ENCODE peak calls at places on chromosomes 13 and 19, in ten cellular contexts. W, X, K, N, D, T, O, C, R and U are unnamed samples.

GRCh38 chr19:35757231-35757748 is 461 bp upstream of the HSPB6 start:
- DNase-seq in D (peak; percentile 96), O (peak; percentile 76), K (no peak), T (peak; percentile 97), N (peak; percentile 76), W (peak; percentile 70), X (no peak), C (no peak), R (peak; percentile 91), U (no peak)

GRCh38 chr19:35714601-35715354 is 3.0 kb upstream of the KMT2B start:
- DNase-seq in N (no peak), W (no peak), O (no peak), K (no peak), T (no peak), R (no peak), X (no peak), C (no peak), D (no peak), U (no peak)

GRCh38 chr13:72808917-72809500 is 27.1 kb downstream of the PIBF1 start:
- DNase-seq in K (no peak), O (no peak), T (no peak), W (no peak), D (peak; percentile 6), C (no peak), N (no peak), R (no peak), X (no peak), U (peak; percentile 6)

GRCh38 chr19:43726736-43727592 is 11.1 kb downstream of the IRGC start:
- DNase-seq in W (no peak), X (no peak), O (no peak), N (no peak), K (no peak), D (no peak), C (no peak), T (no peak), R (peak; percentile 47), U (no peak)

GRCh38 chr19:31355330-31356289 is 6.4 kb upstream of the TSHZ3 start:
- DNase-seq in X (no peak), O (no peak), W (no peak), D (no peak), C (no peak), N (no peak), T (no peak), R (no peak), K (no peak), U (peak; percentile 21)

GRCh38 chr13:106496072-106496997 is 39.1 kb downstream of the EFNB2 start:
- DNase-seq in W (no peak), X (no peak), R (peak; percentile 75), O (no peak), T (no peak), K (no peak), C (no peak), D (no peak), N (no peak), U (no peak)

GRCh38 chr13:86051134-86052103 is 252.2 kb upstream of the SLITRK6 start:
- DNase-seq in T (no peak), W (no peak), O (no peak), R (no peak), D (no peak), N (no peak), C (no peak), X (no peak), K (no peak), U (no peak)

GRCh38 chr19:35767288-35768081 is 7.9 kb upstream of the ARHGAP33 start:
- DNase-seq in N (peak; percentile 49), X (no peak), T (no peak), D (no peak), W (no peak), C (no peak), O (no peak), K (no peak), R (no peak), U (no peak)

GRCh38 chr13:111281751-111282311 is 38.6 kb upstream of the TEX29 start:
- DNase-seq in D (peak; percentile 85), K (no peak), O (no peak), R (peak; percentile 54), N (peak; percentile 11), W (no peak), X (no peak), T (no peak), C (no peak), U (no peak)

GRCh38 chr19:28403698-28404099 is 809.3 kb downstream of the UQCRFS1 start:
- DNase-seq in T (no peak), O (no peak), X (no peak), D (no peak), R (no peak), W (no peak), N (no peak), C (no peak), K (no peak), U (no peak)

GRCh38 chr13:96091164-96091931 is 1.4 kb downstream of the HS6ST3 start:
- DNase-seq in O (no peak), T (peak; percentile 43), W (no peak), D (no peak), K (peak; percentile 8), R (no peak), C (no peak), N (peak; percentile 41), X (no peak), U (peak; percentile 36)

GRCh38 chr13:101527130-101527529 is 74.7 kb downstream of the ITGBL1 start:
- DNase-seq in X (no peak), C (no peak), W (no peak), O (no peak), N (no peak), T (no peak), R (no peak), D (peak; percentile 36), K (no peak), U (no peak)

GRCh38 chr19:45474191-45474940 is 6.6 kb downstream of the FOSB start:
- DNase-seq in R (no peak), O (no peak), X (no peak), T (no peak), K (no peak), C (no peak), N (no peak), W (no peak), D (peak; percentile 25), U (no peak)

GRCh38 chr13:84126671-84127171 is 244.4 kb upstream of the SLITRK1 start:
- DNase-seq in C (no peak), O (no peak), R (no peak), W (no peak), D (no peak), K (no peak), N (no peak), T (no peak), X (no peak), U (no peak)

GRCh38 chr13:44819245-44819644 is 170.0 kb downstream of the NUFIP1 start:
- DNase-seq in X (no peak), T (no peak), W (no peak), O (no peak), K (no peak), D (peak; percentile 95), C (no peak), R (no peak), N (peak; percentile 38), U (no peak)

DNA sequence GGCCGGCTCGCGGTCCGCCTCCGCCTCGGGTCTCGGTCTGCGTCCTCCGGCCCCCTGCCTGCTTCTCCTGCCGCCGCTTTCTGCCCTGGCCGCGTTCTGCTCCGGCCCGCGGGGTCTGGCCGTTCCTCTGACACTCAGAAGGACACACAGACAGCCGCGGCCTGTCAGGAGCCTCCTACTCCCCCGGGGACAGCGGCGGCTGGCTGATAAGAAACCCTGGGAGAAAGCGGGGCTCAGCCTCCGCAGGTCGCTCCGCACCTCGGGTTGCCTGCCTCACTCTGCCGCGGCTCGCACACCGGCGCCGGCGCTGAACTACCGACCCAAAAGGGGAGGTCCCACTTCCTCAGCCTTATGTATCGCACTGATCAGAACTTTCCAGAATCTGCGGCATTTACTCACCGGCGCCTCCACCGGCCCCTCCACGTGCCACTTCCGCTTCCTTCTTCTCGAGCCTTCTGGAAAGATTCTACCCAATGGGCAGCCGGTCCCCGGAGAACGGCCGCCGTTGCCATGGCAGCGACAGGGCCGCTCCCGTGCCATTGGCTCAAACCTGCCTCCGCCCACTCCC is at the start of gene HSPH1:
- DNase-seq in N (peak; percentile 99), O (peak; percentile 93), X (peak; percentile 98), R (peak; percentile 99), W (peak; percentile 99), C (peak; percentile 99), T (peak; percentile 98), D (peak; percentile 97), K (peak; percentile 99), U (peak; percentile 93)
- TF ChIP-seq CTCF in N (no peak), O (peak; percentile 39), X (no peak), R (no peak), W (no peak), C (no peak), T (peak; percentile 21), D (peak; percentile 30), K (peak; percentile 15), U (no peak)

DNA sequence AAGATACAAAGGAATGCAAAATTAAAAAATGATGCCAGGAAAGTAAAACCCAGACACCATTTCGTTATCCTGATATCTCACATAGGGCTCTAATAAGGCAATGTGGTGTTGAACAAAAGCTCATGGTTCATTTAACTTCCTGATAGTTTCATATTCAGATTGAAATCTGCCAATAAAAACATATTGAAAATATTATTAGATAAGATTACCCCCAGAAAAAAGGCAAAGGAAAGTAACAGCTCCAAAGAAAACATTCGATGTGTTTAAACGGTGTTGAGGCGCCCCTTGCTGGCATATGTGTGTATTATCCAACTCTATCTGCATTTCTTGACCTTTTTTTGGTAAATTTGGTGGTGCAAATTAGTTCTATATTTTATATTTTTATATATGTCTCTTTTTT is 75.9 kb downstream of the ESD start:
- DNase-seq in X (peak; percentile 21), T (peak; percentile 51), O (no peak), K (no peak), C (no peak), D (peak; percentile 53), R (peak; percentile 32), N (peak; percentile 49), W (peak; percentile 48), U (peak; percentile 24)
- TF ChIP-seq CTCF in X (peak; percentile 92), T (peak; percentile 72), O (peak; percentile 68), K (peak; percentile 50), C (no peak), D (peak; percentile 76), R (peak; percentile 48), N (peak; percentile 81), W (peak; percentile 40), U (peak; percentile 29)

DNA sequence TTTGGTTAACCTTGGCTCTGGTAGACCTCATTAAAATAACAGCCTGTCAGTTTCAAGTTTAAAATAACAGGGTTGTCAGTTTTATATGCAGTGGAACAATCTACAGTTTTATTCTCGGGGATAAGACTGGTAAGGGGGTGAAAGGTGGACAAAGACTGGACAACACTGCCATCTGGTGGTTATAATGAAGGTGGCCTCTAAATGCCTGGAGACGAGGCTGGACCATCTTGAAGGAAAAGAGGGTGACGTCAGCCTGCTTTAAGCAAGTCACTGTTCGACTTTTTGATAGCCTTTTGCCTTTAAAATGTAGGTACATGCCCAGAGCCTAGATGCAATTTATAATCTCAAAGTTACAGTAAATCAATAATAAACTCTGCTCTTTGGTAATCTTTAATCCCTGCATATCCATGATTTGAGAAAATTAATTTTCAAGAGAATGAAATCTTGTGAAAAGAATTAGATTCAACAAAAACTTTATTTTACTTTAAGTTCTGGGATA is 117.0 kb downstream of the DCT start:
- DNase-seq in T (peak; percentile 57), O (peak; percentile 33), K (no peak), W (peak; percentile 66), R (peak; percentile 58), C (no peak), N (peak; percentile 81), X (peak; percentile 51), D (peak; percentile 95), U (peak; percentile 71)
- TF ChIP-seq CTCF in T (peak; percentile 80), O (peak; percentile 79), K (peak; percentile 59), W (peak; percentile 83), R (peak; percentile 77), C (peak; percentile 57), N (peak; percentile 88), X (peak; percentile 83), D (peak; percentile 94), U (peak; percentile 76)

GRCh38 chr19:5057860-5058259 is 88.9 kb downstream of the KDM4B start:
- DNase-seq in W (no peak), T (no peak), K (no peak), R (no peak), N (no peak), X (no peak), C (no peak), O (no peak), D (no peak), U (no peak)
- TF ChIP-seq CTCF in W (no peak), T (no peak), K (no peak), R (no peak), N (no peak), X (no peak), C (no peak), O (no peak), D (no peak), U (no peak)